ENCODE peak calls at places on chromosome 1, in six cellular contexts. W is H9, Y is T47D, N is lower lobe of right lung, P is GM23248, G is EH. Z is an unnamed sample.

GRCh38 chr1:8878448-8879347 is at the start of gene ENO1:
- DNase-seq in W (peak), Y (peak), N (peak), P (peak), G (peak), Z (peak)

GRCh38 chr1:192529811-192530210 is 45.8 kb upstream of the RGS1 start:
- DNase-seq in W (no peak), Y (no peak), N (no peak), P (no peak), G (peak), Z (no peak)

GRCh38 chr1:12549460-12550349 is 68.3 kb downstream of the DHRS3 start:
- DNase-seq in W (no peak), Y (peak), N (peak), P (peak), G (peak), Z (peak)

GRCh38 chr1:210250998-210251679 is 18.5 kb downstream of the SERTAD4 start:
- DNase-seq in W (peak), Y (peak), N (peak), P (peak), G (peak), Z (peak)

GRCh38 chr1:186974774-186975181 is 146.0 kb downstream of the PLA2G4A start:
- DNase-seq in W (no peak), Y (no peak), N (no peak), P (peak), G (peak), Z (peak)

GRCh38 chr1:54542120-54542961 is 5.7 kb upstream of the ACOT11 start:
- DNase-seq in W (peak), Y (peak), N (peak), P (peak), G (peak), Z (peak)

GRCh38 chr1:153616144-153616884 is at the start of gene S100A14:
- DNase-seq in W (no peak), Y (no peak), N (peak), P (no peak), G (no peak), Z (no peak)

GRCh38 chr1:33697816-33698215 is 166.1 kb upstream of the HMGB4 start:
- DNase-seq in W (no peak), Y (no peak), N (no peak), P (no peak), G (no peak), Z (no peak)

GRCh38 chr1:228095161-228095560 is 8.0 kb downstream of the C1orf35 start:
- DNase-seq in W (no peak), Y (no peak), N (no peak), P (no peak), G (no peak), Z (no peak)

GRCh38 chr1:43349594-43350306 is 9.0 kb upstream of the CDC20 start:
- DNase-seq in W (no peak), Y (peak), N (no peak), P (peak), G (peak), Z (peak)

GRCh38 chr1:37315236-37315870 is 159.0 kb upstream of the ZC3H12A start:
- DNase-seq in W (peak), Y (no peak), N (no peak), P (no peak), G (no peak), Z (no peak)

GRCh38 chr1:88922214-88922613 is 30.8 kb upstream of the GTF2B start:
- DNase-seq in W (no peak), Y (no peak), N (no peak), P (no peak), G (no peak), Z (no peak)

GRCh38 chr1:27141266-27142003 is 13.5 kb downstream of the SLC9A1 start:
- DNase-seq in W (peak), Y (peak), N (peak), P (no peak), G (no peak), Z (no peak)

GRCh38 chr1:206787956-206788355 is 15.7 kb upstream of the IL10 start:
- DNase-seq in W (no peak), Y (no peak), N (no peak), P (no peak), G (no peak), Z (no peak)

GRCh38 chr1:50422946-50423669 is at the start of gene DMRTA2:
- DNase-seq in W (peak), Y (no peak), N (no peak), P (no peak), G (peak), Z (no peak)

GRCh38 chr1:224565186-224565585 is 50.9 kb upstream of the CNIH3 start:
- DNase-seq in W (no peak), Y (peak), N (peak), P (peak), G (peak), Z (peak)

GRCh38 chr1:7752512-7753417 is 18.3 kb upstream of the VAMP3 start:
- DNase-seq in W (peak), Y (peak), N (no peak), P (peak), G (peak), Z (peak)

GRCh38 chr1:47474278-47475193 is 36.7 kb downstream of the FOXD2 start:
- DNase-seq in W (no peak), Y (peak), N (no peak), P (peak), G (no peak), Z (no peak)

Z was measured in ELR.